ENCODE peak calls at places on chromosomes 1 and 21, in five cellular contexts. P is Caco-2, T is GM23248, L is lower lobe of right lung, U is heart left ventricle. J is an unnamed sample. For H3K36me3, the result is how much of the 10 kb centered on the place peaks cover.

GRCh38 chr1:172870901-172871606 is 179.7 kb downstream of the TNFSF18 start:
- DNase-seq in P (peak), T (peak), L (no peak), U (no peak), J (no peak)

GRCh38 chr1:202806845-202807366 is 1.3 kb downstream of the KDM5B start:
- DNase-seq in P (peak), T (peak), L (no peak), U (peak), J (peak)

GRCh38 chr1:161726631-161727342 is 5.4 kb downstream of the FCRLB start:
- DNase-seq in P (peak), T (peak), L (peak), U (peak), J (peak)

GRCh38 chr1:65955071-65955470 is 162.4 kb downstream of the PDE4B start:
- DNase-seq in P (no peak), T (no peak), L (no peak), U (no peak), J (no peak)

GRCh38 chr1:172203135-172203823 is 217.2 kb upstream of the C1orf105 start:
- DNase-seq in P (no peak), T (no peak), L (no peak), U (no peak), J (no peak)

GRCh38 chr1:200224315-200224714 is 185.5 kb downstream of the ZNF281 start:
- DNase-seq in P (no peak), T (peak), L (no peak), U (no peak), J (no peak)

GRCh38 chr1:167141963-167142362 is 48.1 kb downstream of the STYXL2 start:
- DNase-seq in P (no peak), T (no peak), L (no peak), U (no peak), J (no peak)

GRCh38 chr1:93304716-93305138 is 41.0 kb upstream of the DR1 start:
- DNase-seq in P (peak), T (peak), L (no peak), U (peak), J (peak)

GRCh38 chr1:147760481-147761260 is at the start of gene GJA5:
- DNase-seq in P (peak), T (peak), L (no peak), U (no peak), J (no peak)

GRCh38 chr21:15627823-15628222 is 102.0 kb upstream of the USP25 start:
- DNase-seq in P (no peak), T (no peak), L (no peak), U (no peak), J (no peak)

GRCh38 chr1:238343869-238344268 is 453.1 kb upstream of the ZP4 start:
- DNase-seq in P (no peak), T (no peak), L (no peak), U (no peak), J (no peak)

GRCh38 chr21:42631142-42631541 is 22.3 kb upstream of the PDE9A start:
- DNase-seq in P (no peak), T (no peak), L (peak), U (no peak), J (no peak)

GRCh38 chr1:112708489-112708888 is 1.6 kb upstream of the RHOC start:
- DNase-seq in P (no peak), T (no peak), L (no peak), U (no peak), J (no peak)
- H3K36me3 ChIP-seq in P (under half), T (under half), L (under half), U (under half), J (under half)

DNA sequence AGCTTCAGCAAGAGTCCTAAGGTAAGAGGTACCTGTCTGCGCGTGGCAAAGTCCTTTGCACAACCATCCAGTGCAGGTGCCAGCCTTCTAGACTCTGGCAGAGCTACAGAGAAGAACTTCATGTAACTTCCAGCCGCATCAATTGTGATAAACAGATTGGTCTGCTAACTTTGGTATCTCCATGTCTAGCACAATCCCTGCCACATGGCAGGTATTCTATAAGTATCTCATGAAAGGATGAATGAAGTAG is 29.8 kb downstream of the CD48 start:
- DNase-seq in P (no peak), T (no peak), L (no peak), U (no peak), J (no peak)
- H3K36me3 ChIP-seq in P (under half), T (under half), L (under half), U (under half), J (under half)

DNA sequence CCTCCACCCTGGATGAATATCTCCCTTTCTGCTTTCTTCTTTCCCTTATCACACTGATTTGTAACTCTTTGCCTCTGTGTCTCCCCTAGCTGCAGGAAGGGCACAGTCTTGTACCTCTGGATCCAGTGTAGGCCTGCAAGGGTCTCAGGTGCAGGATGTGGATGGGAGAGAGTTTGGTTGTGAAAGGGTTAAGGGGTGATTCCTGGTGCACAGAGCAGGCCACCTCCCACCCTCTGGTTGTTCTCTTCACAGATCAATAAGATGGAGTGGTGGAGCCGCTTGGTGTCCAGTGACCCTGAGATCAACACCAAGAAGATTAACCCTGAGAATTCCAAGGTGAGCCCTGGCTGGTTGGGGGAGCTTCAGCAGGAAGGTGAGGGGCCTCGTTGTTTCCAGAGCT is 15.1 kb downstream of the KDF1 start:
- DNase-seq in P (no peak), T (no peak), L (no peak), U (no peak), J (no peak)
- H3K36me3 ChIP-seq in P (under half), T (under half), L (half or more), U (under half), J (half or more)

GRCh38 chr1:179121159-179121938 is 39.5 kb downstream of the TOR3A start:
- DNase-seq in P (peak), T (peak), L (no peak), U (no peak), J (peak)
- H3K36me3 ChIP-seq in P (under half), T (half or more), L (half or more), U (under half), J (under half)

GRCh38 chr1:77942400-77943140 is 36.3 kb downstream of the FUBP1 start:
- DNase-seq in P (no peak), T (no peak), L (no peak), U (no peak), J (no peak)
- H3K36me3 ChIP-seq in P (under half), T (half or more), L (half or more), U (under half), J (under half)

J was measured in HAP-1.